ENCODE peak calls at places on chromosomes 11 and 22, in five cellular contexts. Y is colonic mucosa, O is neuronal stem cell, Q is left lung, E is right lobe of liver. W is an unnamed sample.
A peak's percentile ranks its signal among the peaks of the same experiment; 100 is the strongest.

GRCh38 chr11:110128161-110128560 is 35.0 kb downstream of the ZC3H12C start:
- DNase-seq in E (no peak), Q (no peak), O (peak; percentile 72), Y (no peak), W (no peak)

GRCh38 chr11:4123218-4123617 is 28.6 kb downstream of the RRM1 start:
- DNase-seq in O (no peak), E (no peak), Y (no peak), Q (no peak), W (no peak)

GRCh38 chr11:81644239-81644840 is 1089.3 kb downstream of the FAM181B start:
- DNase-seq in Q (no peak), Y (no peak), E (peak; percentile 19), O (peak; percentile 27), W (no peak)

GRCh38 chr22:19629720-19630419 is 84.4 kb upstream of the SEPTIN5 start:
- DNase-seq in Q (peak; percentile 87), E (peak; percentile 73), O (peak; percentile 82), Y (peak; percentile 79), W (peak; percentile 84)

GRCh38 chr11:70252844-70253243 is 17.6 kb upstream of the PPFIA1 start:
- DNase-seq in Y (no peak), E (no peak), O (no peak), Q (no peak), W (no peak)

GRCh38 chr22:25053153-25053805 is 100.8 kb downstream of the KIAA1671 start:
- DNase-seq in O (no peak), Q (no peak), E (no peak), Y (peak; percentile 81), W (no peak)

GRCh38 chr11:117724104-117724503 is 72.9 kb downstream of the DSCAML1 start:
- DNase-seq in E (no peak), O (peak; percentile 39), Y (no peak), Q (no peak), W (no peak)

GRCh38 chr11:26677566-26677965 is 44.3 kb downstream of the SLC5A12 start:
- DNase-seq in E (no peak), O (no peak), Y (no peak), Q (no peak), W (no peak)

GRCh38 chr11:844693-845644 is 2.3 kb downstream of the TSPAN4 start:
- DNase-seq in Y (peak; percentile 86), O (no peak), Q (peak; percentile 91), E (peak; percentile 93), W (peak; percentile 47)

GRCh38 chr11:102604875-102605274 is 20.3 kb downstream of the MMP20 start:
- DNase-seq in E (no peak), Q (no peak), Y (no peak), O (no peak), W (no peak)

GRCh38 chr11:95469268-95469667 is 238.3 kb upstream of the SESN3 start:
- DNase-seq in E (no peak), O (no peak), Y (no peak), Q (no peak), W (no peak)

GRCh38 chr11:5004429-5005274 is 10.0 kb downstream of the OR51L1 start:
- DNase-seq in Y (peak; percentile 49), O (peak; percentile 46), E (peak; percentile 49), Q (no peak), W (no peak)

GRCh38 chr11:94184861-94185260 is 56.2 kb downstream of the PANX1 start:
- DNase-seq in E (no peak), Y (no peak), O (no peak), Q (no peak), W (no peak)

GRCh38 chr11:67656278-67656922 is 5.9 kb upstream of the ACY3 start:
- DNase-seq in E (no peak), Q (no peak), O (no peak), Y (no peak), W (peak; percentile 11)

GRCh38 chr11:115238802-115239201 is 265.4 kb downstream of the CADM1 start:
- DNase-seq in O (no peak), Y (no peak), Q (no peak), E (no peak), W (no peak)

GRCh38 chr11:114478768-114479167 is 39.5 kb downstream of the REXO2 start:
- DNase-seq in E (no peak), Y (no peak), O (no peak), Q (no peak), W (no peak)

GRCh38 chr11:56340289-56340688 is 5.5 kb upstream of the OR8K1 start:
- DNase-seq in Y (no peak), O (no peak), E (no peak), Q (no peak), W (no peak)
- H3K9me3 ChIP-seq in Y (no peaks in the 10 kb centered on the region), O (no peaks in the 10 kb centered on the region), E (no peaks in the 10 kb centered on the region), Q (no peaks in the 10 kb centered on the region), W (no peaks in the 10 kb centered on the region)

DNA sequence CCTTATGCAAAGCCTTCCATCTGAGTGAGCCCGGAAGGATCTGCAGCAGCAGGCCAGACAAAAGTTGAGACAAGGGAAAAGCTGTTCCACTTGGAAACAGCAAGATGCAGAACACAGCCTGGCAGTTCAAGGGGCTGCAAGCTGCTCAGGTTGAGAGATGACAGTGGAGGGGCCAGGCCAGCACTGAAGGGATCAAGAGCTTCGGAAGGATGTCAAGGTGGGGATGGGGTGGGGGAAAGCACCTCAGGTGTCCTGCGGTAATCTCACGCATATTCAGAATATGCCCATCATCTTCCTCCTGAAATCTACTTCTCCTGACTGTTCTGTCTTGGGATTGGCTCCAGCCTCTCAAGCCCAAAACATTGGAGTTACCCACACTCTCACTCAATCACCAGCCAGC is 35.7 kb downstream of the GAB4 start:
- DNase-seq in Y (no peak), O (no peak), Q (no peak), E (no peak), W (no peak)
- H3K9me3 ChIP-seq in Y (no peaks in the 10 kb centered on the region), O (peaks cover 32% of the 10 kb centered on the region), Q (no peaks in the 10 kb centered on the region), E (no peaks in the 10 kb centered on the region), W (no peaks in the 10 kb centered on the region)

GRCh38 chr11:134843735-134844134 is 431.7 kb upstream of the B3GAT1 start:
- DNase-seq in O (no peak), E (no peak), Y (no peak), Q (no peak), W (no peak)
- H3K9me3 ChIP-seq in O (peaks cover 2% of the 10 kb centered on the region), E (no peaks in the 10 kb centered on the region), Y (no peaks in the 10 kb centered on the region), Q (no peaks in the 10 kb centered on the region), W (no peaks in the 10 kb centered on the region)

GRCh38 chr11:37107415-37107814 is 509.4 kb upstream of the RAG2 start:
- DNase-seq in Y (no peak), Q (no peak), E (no peak), O (no peak), W (no peak)
- H3K9me3 ChIP-seq in Y (no peaks in the 10 kb centered on the region), Q (no peaks in the 10 kb centered on the region), E (no peaks in the 10 kb centered on the region), O (no peaks in the 10 kb centered on the region), W (no peaks in the 10 kb centered on the region)

DNA sequence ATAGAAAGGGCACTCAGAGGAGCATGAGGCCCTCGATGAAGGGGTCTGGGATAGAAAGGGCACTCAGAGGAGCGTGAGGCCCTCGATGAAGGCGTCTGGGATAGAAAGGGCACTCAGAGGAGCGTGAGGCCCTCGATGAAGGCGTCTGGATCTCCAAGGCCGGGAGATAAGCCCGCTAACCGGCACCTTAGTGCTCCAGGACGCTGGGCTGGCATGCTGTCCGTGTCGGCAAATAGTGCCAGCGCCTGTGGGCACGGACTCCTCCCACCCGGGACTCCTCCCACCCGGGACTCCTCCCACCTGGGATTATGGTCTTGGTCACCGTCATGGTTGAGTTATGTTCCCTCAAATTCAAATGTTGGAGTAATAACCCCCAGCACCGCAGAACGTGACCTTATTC is 725.3 kb downstream of the BRD1 start:
- DNase-seq in O (no peak), Q (peak; percentile 62), Y (no peak), E (peak; percentile 13), W (no peak)
- H3K9me3 ChIP-seq in O (peaks cover 3% of the 10 kb centered on the region), Q (no peaks in the 10 kb centered on the region), Y (no peaks in the 10 kb centered on the region), E (no peaks in the 10 kb centered on the region), W (no peaks in the 10 kb centered on the region)

GRCh38 chr22:47539374-47539773 is 776.9 kb downstream of the TBC1D22A start:
- DNase-seq in Q (no peak), Y (no peak), O (no peak), E (no peak), W (no peak)

GRCh38 chr22:47547239-47547661 is 784.8 kb downstream of the TBC1D22A start:
- DNase-seq in E (no peak), O (no peak), Q (no peak), Y (no peak), W (no peak)

GRCh38 chr22:47540011-47540410 is 777.6 kb downstream of the TBC1D22A start:
- DNase-seq in O (no peak), E (no peak), Y (no peak), Q (no peak), W (no peak)

GRCh38 chr22:47544696-47545095 is 782.2 kb downstream of the TBC1D22A start:
- DNase-seq in E (no peak), O (no peak), Y (no peak), Q (no peak), W (no peak)

DNA sequence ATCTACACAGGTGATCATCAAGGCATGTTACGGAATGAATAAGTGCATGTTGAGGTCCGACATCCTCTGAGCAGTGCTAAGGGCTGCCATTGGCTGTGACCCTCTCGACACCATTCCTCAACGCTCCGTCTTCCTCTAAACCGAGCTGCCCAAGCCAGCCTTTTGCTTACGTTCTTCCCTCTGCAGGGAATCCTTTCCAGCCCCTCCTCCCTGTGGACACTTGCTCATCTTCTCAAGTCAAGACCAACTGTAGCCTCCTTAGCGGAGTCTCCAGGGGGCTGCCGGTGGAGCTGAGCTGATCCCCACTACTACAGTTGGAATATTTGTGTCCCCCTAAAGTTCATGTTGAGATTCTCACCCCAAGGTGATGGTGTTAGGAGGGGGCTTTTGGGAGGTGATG is 781.0 kb downstream of the TBC1D22A start:
- DNase-seq in E (no peak), O (no peak), Y (no peak), Q (no peak), W (no peak)
- H3K9me3 ChIP-seq in E (no peaks in the 10 kb centered on the region), O (peaks cover 51% of the 10 kb centered on the region), Y (no peaks in the 10 kb centered on the region), Q (no peaks in the 10 kb centered on the region), W (no peaks in the 10 kb centered on the region)

W was measured in Peyer's patch.